ENCODE peak calls at places on chromosome 22, in ten cellular contexts. D, H, Z, R, W, X, Y, T, V and Q are unnamed samples.

GRCh38 chr22:32158712-32159533 is at the start of gene C22orf42:
- DNase-seq in D (no peak), H (no peak), Z (no peak), R (no peak), W (no peak), X (peak), Y (no peak), T (no peak), V (no peak), Q (no peak)

GRCh38 chr22:32650553-32651345 is 150.8 kb upstream of the TIMP3 start:
- DNase-seq in D (no peak), H (no peak), Z (no peak), R (no peak), W (no peak), X (no peak), Y (no peak), T (no peak), V (peak), Q (no peak)

GRCh38 chr22:45995405-45996101 is 18.6 kb upstream of the WNT7B start:
- DNase-seq in D (no peak), H (no peak), Z (no peak), R (no peak), W (no peak), X (no peak), Y (peak), T (no peak), V (no peak), Q (no peak)

GRCh38 chr22:49929553-49929979 is 11.1 kb downstream of the CRELD2 start:
- DNase-seq in D (no peak), H (peak), Z (no peak), R (peak), W (peak), X (peak), Y (peak), T (peak), V (peak), Q (no peak)

GRCh38 chr22:31883989-31884388 is 60.3 kb upstream of the YWHAH start:
- DNase-seq in D (no peak), H (no peak), Z (no peak), R (no peak), W (no peak), X (no peak), Y (no peak), T (no peak), V (no peak), Q (no peak)

GRCh38 chr22:49934144-49934890 is 15.9 kb downstream of the CRELD2 start:
- DNase-seq in D (no peak), H (no peak), Z (peak), R (no peak), W (no peak), X (peak), Y (peak), T (no peak), V (peak), Q (no peak)

GRCh38 chr22:32444068-32444467 is 20.2 kb downstream of the BPIFC start:
- DNase-seq in D (no peak), H (no peak), Z (no peak), R (no peak), W (no peak), X (peak), Y (no peak), T (peak), V (peak), Q (no peak)

GRCh38 chr22:29266564-29267461 is 968 bp downstream of the RHBDD3 start:
- DNase-seq in D (no peak), H (no peak), Z (no peak), R (peak), W (no peak), X (peak), Y (no peak), T (peak), V (no peak), Q (no peak)

GRCh38 chr22:44026630-44027511 is 2.8 kb downstream of the PARVB start:
- DNase-seq in D (no peak), H (peak), Z (peak), R (peak), W (peak), X (no peak), Y (peak), T (no peak), V (peak), Q (peak)

GRCh38 chr22:45908961-45909360 is 68.0 kb downstream of the WNT7B start:
- DNase-seq in D (no peak), H (no peak), Z (no peak), R (no peak), W (no peak), X (no peak), Y (no peak), T (no peak), V (no peak), Q (no peak)

GRCh38 chr22:22691716-22692701 is 47.6 kb downstream of the GGTLC2 start:
- DNase-seq in D (no peak), H (no peak), Z (no peak), R (no peak), W (no peak), X (no peak), Y (no peak), T (no peak), V (no peak), Q (no peak)

GRCh38 chr22:45010532-45010900 is 711 bp upstream of the PHF21B start:
- DNase-seq in D (no peak), H (no peak), Z (no peak), R (no peak), W (no peak), X (peak), Y (peak), T (no peak), V (no peak), Q (no peak)

GRCh38 chr22:31347251-31348008 is 1.3 kb upstream of the PATZ1 start:
- DNase-seq in D (peak), H (peak), Z (peak), R (peak), W (peak), X (peak), Y (peak), T (peak), V (peak), Q (peak)

GRCh38 chr22:50414476-50415248 is 60.2 kb downstream of the SBF1 start:
- DNase-seq in D (no peak), H (no peak), Z (no peak), R (no peak), W (no peak), X (no peak), Y (no peak), T (no peak), V (no peak), Q (no peak)

GRCh38 chr22:37455896-37456295 is 28.6 kb upstream of the ELFN2 start:
- DNase-seq in D (no peak), H (no peak), Z (no peak), R (no peak), W (no peak), X (no peak), Y (no peak), T (no peak), V (no peak), Q (no peak)